ENCODE peak calls at places on chromosomes 12 and 14, in seven cellular contexts. Y is naive thymus-derived CD4-positive, alpha-beta T cell; R is pancreas; C is CD4-positive, alpha-beta T cell; M is upper lobe of right lung; S is AG04450; K is H1. E is an unnamed sample.

GRCh38 chr12:50088577-50089335 is 3.6 kb downstream of the SMARCD1 start:
- DNase-seq in Y (peak; percentile 53), M (no peak), R (peak; percentile 54), C (peak; percentile 36), S (no peak), K (no peak), E (peak; percentile 20)

GRCh38 chr14:92945544-92945943 is 22.6 kb downstream of the CHGA start:
- DNase-seq in C (no peak), K (no peak), S (no peak), R (no peak), Y (no peak), M (no peak), E (no peak)

GRCh38 chr12:109711596-109712461 is 1.8 kb upstream of the FAM222A start:
- DNase-seq in M (no peak), R (no peak), Y (no peak), K (no peak), S (no peak), C (no peak), E (no peak)

GRCh38 chr12:39116877-39117276 is 211.5 kb upstream of the CPNE8 start:
- DNase-seq in Y (no peak), K (no peak), C (no peak), R (no peak), M (no peak), S (no peak), E (no peak)

GRCh38 chr14:65333926-65334687 is 78.4 kb upstream of the FUT8 start:
- DNase-seq in M (no peak), S (peak; percentile 77), C (no peak), Y (no peak), K (no peak), R (no peak), E (no peak)

GRCh38 chr12:92234533-92234932 is 88.9 kb upstream of the BTG1 start:
- DNase-seq in C (no peak), M (no peak), S (no peak), R (no peak), K (no peak), Y (no peak), E (no peak)

GRCh38 chr12:103864710-103865109 is 23.7 kb upstream of the NT5DC3 start:
- DNase-seq in S (no peak), C (no peak), Y (no peak), M (no peak), R (no peak), K (no peak), E (no peak)

GRCh38 chr14:69376439-69376838 is 21.7 kb downstream of the ERH start:
- DNase-seq in R (no peak), C (no peak), S (no peak), Y (no peak), K (no peak), M (no peak), E (no peak)

GRCh38 chr14:98501335-98501734 is 770.7 kb downstream of the BCL11B start:
- DNase-seq in C (no peak), Y (no peak), R (no peak), S (no peak), K (no peak), M (no peak), E (no peak)

GRCh38 chr14:92615451-92615850 is 101.9 kb downstream of the RIN3 start:
- DNase-seq in S (no peak), R (no peak), C (peak; percentile 47), K (no peak), Y (peak; percentile 72), M (no peak), E (peak; percentile 66)

GRCh38 chr12:104985206-104985605 is 910 bp upstream of the NOPCHAP1 start:
- DNase-seq in S (no peak), R (no peak), Y (no peak), K (no peak), C (no peak), M (no peak), E (no peak)

GRCh38 chr12:25775968-25776367 is 182.5 kb upstream of the RASSF8 start:
- DNase-seq in K (no peak), R (no peak), S (no peak), Y (no peak), C (no peak), M (no peak), E (no peak)

GRCh38 chr14:101733211-101733610 is 28.3 kb upstream of the PPP2R5C start:
- DNase-seq in Y (no peak), M (no peak), S (no peak), C (no peak), R (no peak), K (no peak), E (no peak)
- H3K27ac ChIP-seq in Y (no peak overlapping the region), M (no peak overlapping the region), S (no peak overlapping the region), C (no peak overlapping the region), R (no peak overlapping the region), K (no peak overlapping the region), E (no peak overlapping the region)

GRCh38 chr12:122513660-122514059 is 12.9 kb upstream of the ZCCHC8 start:
- DNase-seq in C (no peak), K (no peak), S (no peak), Y (no peak), R (no peak), M (no peak), E (no peak)
- H3K9me3 ChIP-seq in C (no peaks in the 10 kb centered on the region), K (no peaks in the 10 kb centered on the region), S (peaks cover 4% of the 10 kb centered on the region), Y (no peaks in the 10 kb centered on the region), R (no peaks in the 10 kb centered on the region), M (no peaks in the 10 kb centered on the region), E (no peaks in the 10 kb centered on the region)

GRCh38 chr12:112191201-112191600 is 65.8 kb downstream of the TRAFD1 start:
- DNase-seq in C (no peak), Y (no peak), R (no peak), K (no peak), S (no peak), M (no peak), E (no peak)
- H3K27ac ChIP-seq in C (no peak overlapping the region), Y (no peak overlapping the region), R (no peak overlapping the region), K (no peak overlapping the region), S (no peak overlapping the region), M (peak overlapping the region; percentile 14), E (no peak overlapping the region)

GRCh38 chr12:34333337-34333736 is 311.0 kb downstream of the ALG10 start:
- DNase-seq in K (no peak), M (no peak), R (no peak), Y (no peak), C (no peak), S (no peak), E (no peak)

DNA sequence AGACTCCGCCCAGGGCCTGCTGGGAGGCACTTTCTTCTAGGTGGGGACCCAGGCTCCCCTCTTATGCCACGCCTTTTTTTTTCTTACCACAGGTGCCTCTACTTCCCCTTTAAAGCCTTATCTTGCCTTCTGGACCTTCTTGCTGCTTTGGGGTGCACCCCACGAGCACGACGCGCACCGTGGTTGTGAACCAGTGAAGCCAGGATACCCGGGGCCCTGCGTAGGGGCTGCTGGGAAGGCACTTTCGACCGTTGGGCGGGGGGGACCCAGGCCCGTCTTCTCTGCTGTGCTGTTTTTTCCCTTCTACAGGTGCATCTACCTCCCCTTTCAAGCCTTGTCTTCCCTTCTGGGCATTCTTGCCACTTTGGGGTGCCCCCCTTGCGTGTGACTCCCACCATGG is 305.4 kb downstream of the ALG10 start:
- DNase-seq in S (no peak), Y (no peak), R (no peak), M (no peak), C (no peak), K (no peak), E (no peak)
- H3K9me3 ChIP-seq in S (peaks cover 100% of the 10 kb centered on the region), Y (no peaks in the 10 kb centered on the region), R (no peaks in the 10 kb centered on the region), M (no peaks in the 10 kb centered on the region), C (peaks cover 24% of the 10 kb centered on the region), K (peaks cover 94% of the 10 kb centered on the region), E (no peaks in the 10 kb centered on the region)

GRCh38 chr12:76197283-76197682 is 112.8 kb upstream of the NAP1L1 start:
- DNase-seq in C (no peak), K (no peak), R (no peak), Y (no peak), M (no peak), S (no peak), E (no peak)

GRCh38 chr12:76195920-76196319 is 111.4 kb upstream of the NAP1L1 start:
- DNase-seq in Y (no peak), S (no peak), R (no peak), C (no peak), M (no peak), K (no peak), E (no peak)

GRCh38 chr12:76194724-76195123 is 110.2 kb upstream of the NAP1L1 start:
- DNase-seq in Y (no peak), R (no peak), K (no peak), S (no peak), C (no peak), M (no peak), E (no peak)

GRCh38 chr12:76192416-76192815 is 107.9 kb upstream of the NAP1L1 start:
- DNase-seq in K (no peak), C (no peak), Y (no peak), S (no peak), R (no peak), M (no peak), E (no peak)

DNA sequence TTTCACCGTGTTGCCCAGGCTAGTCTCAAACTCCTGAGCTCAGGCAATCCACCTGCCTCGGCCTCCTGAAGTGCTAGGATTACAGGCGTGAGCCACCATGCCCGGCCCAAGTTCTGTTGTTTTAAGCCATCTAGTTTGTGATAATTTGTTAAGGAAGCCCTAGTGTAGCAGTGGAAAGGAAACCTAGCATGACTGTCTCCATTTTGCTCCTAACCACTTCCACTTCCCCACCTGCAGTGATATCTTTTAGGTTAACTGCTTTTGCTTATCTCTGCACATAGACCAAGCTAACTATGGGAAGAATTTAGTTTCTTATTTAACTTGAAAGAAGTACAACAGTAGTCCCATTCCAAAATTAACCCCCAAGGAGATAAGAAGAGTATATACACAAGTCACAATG is 109.5 kb upstream of the NAP1L1 start:
- DNase-seq in C (no peak), Y (no peak), S (no peak), K (no peak), M (no peak), R (no peak), E (no peak)
- H3K27ac ChIP-seq in C (no peak overlapping the region), Y (no peak overlapping the region), S (no peak overlapping the region), K (no peak overlapping the region), M (no peak overlapping the region), R (no peak overlapping the region), E (no peak overlapping the region)

DNA sequence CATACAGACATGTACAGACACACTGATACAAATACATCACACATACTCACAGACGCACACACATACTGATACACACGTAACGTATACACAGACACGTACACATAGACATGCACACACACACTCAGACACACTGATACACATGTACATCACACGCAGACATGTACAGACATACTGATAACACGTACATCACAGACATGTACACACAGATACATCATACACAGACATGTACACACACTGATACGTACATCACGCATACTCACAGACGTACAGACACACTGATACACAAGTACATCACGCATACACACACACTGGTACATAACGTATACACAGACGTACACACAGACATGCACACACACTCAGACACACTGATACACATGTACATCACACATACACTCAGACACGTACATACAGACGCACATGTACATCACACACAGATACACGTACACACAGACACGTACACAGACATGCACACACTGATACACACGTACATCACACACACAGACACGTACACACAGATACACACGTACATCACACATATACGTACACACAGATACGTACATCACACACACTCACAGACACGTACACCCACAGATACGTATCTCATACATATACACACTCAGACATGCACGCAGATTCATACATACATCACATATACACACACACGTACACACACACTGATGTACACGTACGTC is 5.1 kb downstream of the ZNF605 start:
- DNase-seq in R (no peak), K (no peak), Y (no peak), S (no peak), M (no peak), C (no peak), E (no peak)
- H3K9me3 ChIP-seq in R (no peaks in the 10 kb centered on the region), K (peaks cover 62% of the 10 kb centered on the region), Y (no peaks in the 10 kb centered on the region), S (peaks cover 90% of the 10 kb centered on the region), M (peaks cover 33% of the 10 kb centered on the region), C (peaks cover 27% of the 10 kb centered on the region), E (no peaks in the 10 kb centered on the region)

E was measured in CD8-positive, alpha-beta memory T cell.